ENCODE peak calls at places on chromosomes 4 and X, in five cellular contexts. X, O, B, J and I are unnamed samples.

GRCh38 chr4:54277691-54278090 is 48.6 kb downstream of the PDGFRA start:
- DNase-seq in B (peak), J (no peak), O (no peak), X (no peak), I (no peak)

GRCh38 chr4:108355523-108356208 is 186.9 kb upstream of the LEF1 start:
- DNase-seq in X (peak), J (no peak), B (no peak), O (peak), I (no peak)

GRCh38 chr4:19879330-19879729 is 372.4 kb upstream of the SLIT2 start:
- DNase-seq in J (no peak), O (no peak), X (no peak), B (no peak), I (no peak)

GRCh38 chr4:41339812-41340809 is 83.4 kb downstream of the UCHL1 start:
- DNase-seq in B (peak), X (peak), J (peak), O (no peak), I (peak)

GRCh38 chr4:140595065-140595464 is 26.3 kb upstream of the UCP1 start:
- DNase-seq in J (peak), B (peak), X (peak), O (no peak), I (no peak)

GRCh38 chrX:106906361-106906760 is 3.2 kb upstream of the RIPPLY1 start:
- DNase-seq in B (no peak), X (no peak), O (no peak), J (no peak), I (no peak)

GRCh38 chr4:98528882-98529281 is 129.5 kb downstream of the TSPAN5 start:
- DNase-seq in X (no peak), O (no peak), J (no peak), B (no peak), I (no peak)

GRCh38 chr4:8690216-8690786 is 97.7 kb downstream of the CPZ start:
- DNase-seq in O (no peak), X (no peak), J (no peak), B (no peak), I (no peak)

GRCh38 chr4:2833671-2834000 is 10.0 kb upstream of the ADD1 start:
- DNase-seq in O (no peak), X (no peak), B (no peak), J (no peak), I (no peak)

GRCh38 chrX:154349979-154350378 is 24.5 kb downstream of the FLNA start:
- DNase-seq in J (no peak), X (no peak), O (peak), B (no peak), I (no peak)

GRCh38 chr4:106032851-106033286 is 137.6 kb downstream of the NPNT start:
- DNase-seq in O (no peak), X (no peak), B (no peak), J (no peak), I (no peak)

GRCh38 chrX:100994352-100995281 is 25.1 kb downstream of the ARL13A start:
- DNase-seq in B (peak), J (no peak), O (no peak), X (no peak), I (no peak)

GRCh38 chr4:173829565-173829964 is 299.5 kb upstream of the HAND2 start:
- DNase-seq in X (no peak), B (no peak), J (no peak), O (no peak), I (no peak)

GRCh38 chr4:742742-743311 is 37.2 kb downstream of the PCGF3 start:
- DNase-seq in B (peak), J (peak), X (no peak), O (peak), I (no peak)

GRCh38 chrX:19912-20571 is 261.1 kb upstream of the PLCXD1 start:
- DNase-seq in B (no peak), X (no peak), O (peak), J (no peak), I (no peak)

GRCh38 chrX:138191998-138192397 is 519.5 kb downstream of the FGF13 start:
- DNase-seq in B (peak), X (peak), O (no peak), J (no peak), I (no peak)

GRCh38 chr4:20356565-20356964 is 104.9 kb downstream of the SLIT2 start:
- DNase-seq in J (peak), X (peak), B (no peak), O (no peak), I (no peak)

GRCh38 chr4:81452452-81453011 is 19.2 kb downstream of the RASGEF1B start:
- DNase-seq in B (peak), O (no peak), J (no peak), X (no peak), I (no peak)

GRCh38 chr4:93396274-93396673 is 432.3 kb upstream of the ATOH1 start:
- DNase-seq in J (no peak), X (no peak), B (peak), O (no peak), I (no peak)

GRCh38 chr4:2079926-2080325 is 20.8 kb downstream of the NAT8L start:
- DNase-seq in J (no peak), O (peak), B (no peak), X (no peak), I (no peak)

GRCh38 chrX:11953615-11954014 is 184.7 kb upstream of the FRMPD4 start:
- DNase-seq in B (peak), X (no peak), O (no peak), J (no peak), I (no peak)

GRCh38 chr4:173274744-173275143 is 59.4 kb downstream of the HMGB2 start:
- DNase-seq in J (no peak), B (no peak), X (no peak), O (no peak), I (no peak)

GRCh38 chr4:71932941-71933340 is 98.9 kb upstream of the NPFFR2 start:
- DNase-seq in O (no peak), B (no peak), X (no peak), J (no peak), I (no peak)

GRCh38 chrX:118355225-118355920 is 9.5 kb downstream of the WDR44 start:
- DNase-seq in B (no peak), X (no peak), J (no peak), O (no peak), I (no peak)

GRCh38 chr4:83964996-83965541 is 429.2 kb downstream of the GPAT3 start:
- DNase-seq in O (no peak), J (no peak), X (no peak), B (peak), I (no peak)

GRCh38 chr4:152896819-152897218 is 39.3 kb upstream of the FHDC1 start:
- DNase-seq in O (no peak), J (no peak), X (no peak), B (peak), I (no peak)